ENCODE peak calls at places on chromosomes 1 and 21, in six cellular contexts. H is choroid plexus epithelial cell, W is AG10803, C is cardiac fibroblast, G is Panc1, L is left ventricle myocardium inferior. D is an unnamed sample.

GRCh38 chr1:47591801-47592200 is 154.0 kb downstream of the FOXD2 start:
- DNase-seq in H (no peak), W (no peak), C (no peak), G (no peak), L (no peak), D (no peak)

GRCh38 chr1:60547821-60548220 is 474.3 kb upstream of the C1orf87 start:
- DNase-seq in H (no peak), W (no peak), C (no peak), G (no peak), L (no peak), D (no peak)

GRCh38 chr21:33640697-33641338 is 723 bp downstream of the CRYZL1 start:
- DNase-seq in H (peak), W (peak), C (peak), G (no peak), L (no peak), D (no peak)

GRCh38 chr1:201826830-201827229 is 2.1 kb upstream of the IPO9 start:
- DNase-seq in H (peak), W (peak), C (peak), G (no peak), L (no peak), D (peak)

GRCh38 chr1:204920511-204920910 is 49.8 kb downstream of the NFASC start:
- DNase-seq in H (no peak), W (no peak), C (no peak), G (no peak), L (no peak), D (no peak)

GRCh38 chr1:199759268-199759724 is 268.2 kb upstream of the NR5A2 start:
- DNase-seq in H (peak), W (no peak), C (peak), G (no peak), L (no peak), D (peak)

GRCh38 chr1:105730701-105731100 is 1325.8 kb upstream of the PRMT6 start:
- DNase-seq in H (no peak), W (no peak), C (no peak), G (no peak), L (no peak), D (peak)

GRCh38 chr21:16113052-16113715 is 383.4 kb downstream of the USP25 start:
- DNase-seq in H (peak), W (peak), C (peak), G (no peak), L (no peak), D (peak)

GRCh38 chr21:34065015-34065414 is 8.4 kb upstream of the MRPS6 start:
- DNase-seq in H (no peak), W (peak), C (no peak), G (no peak), L (no peak), D (peak)

GRCh38 chr1:220789532-220790147 is 2.9 kb downstream of the MTARC1 start:
- DNase-seq in H (peak), W (peak), C (no peak), G (no peak), L (no peak), D (no peak)

GRCh38 chr1:236284291-236284711 is 2.5 kb upstream of the ERO1B start:
- DNase-seq in H (no peak), W (no peak), C (no peak), G (no peak), L (no peak), D (no peak)

GRCh38 chr1:108777839-108778238 is 31.4 kb downstream of the STXBP3 start:
- DNase-seq in H (no peak), W (no peak), C (no peak), G (no peak), L (no peak), D (no peak)

GRCh38 chr1:175317309-175317708 is 124.7 kb upstream of the KIAA0040 start:
- DNase-seq in H (peak), W (no peak), C (peak), G (no peak), L (no peak), D (no peak)

GRCh38 chr1:40945491-40945973 is 34.0 kb upstream of the CTPS1 start:
- DNase-seq in H (peak), W (no peak), C (peak), G (no peak), L (no peak), D (peak)

GRCh38 chr21:29504751-29505321 is 206.1 kb downstream of the BACH1 start:
- DNase-seq in H (peak), W (peak), C (peak), G (no peak), L (no peak), D (peak)

GRCh38 chr1:41902125-41902524 is 16.6 kb downstream of the HIVEP3 start:
- DNase-seq in H (peak), W (peak), C (peak), G (no peak), L (no peak), D (peak)

GRCh38 chr1:171243878-171244277 is 4.4 kb upstream of the FMO1 start:
- DNase-seq in H (no peak), W (no peak), C (no peak), G (no peak), L (no peak), D (no peak)

GRCh38 chr1:25031601-25031965 is 101.5 kb upstream of the RUNX3 start:
- DNase-seq in H (no peak), W (no peak), C (no peak), G (no peak), L (no peak), D (no peak)

GRCh38 chr1:210882414-210883221 is 251.3 kb downstream of the KCNH1 start:
- DNase-seq in H (peak), W (peak), C (peak), G (no peak), L (no peak), D (no peak)

GRCh38 chr1:195806060-195806459 is 802.2 kb downstream of the KCNT2 start:
- DNase-seq in H (peak), W (no peak), C (no peak), G (no peak), L (no peak), D (no peak)

GRCh38 chr1:195799016-195799415 is 809.2 kb downstream of the KCNT2 start:
- DNase-seq in H (no peak), W (no peak), C (no peak), G (no peak), L (no peak), D (no peak)

DNA sequence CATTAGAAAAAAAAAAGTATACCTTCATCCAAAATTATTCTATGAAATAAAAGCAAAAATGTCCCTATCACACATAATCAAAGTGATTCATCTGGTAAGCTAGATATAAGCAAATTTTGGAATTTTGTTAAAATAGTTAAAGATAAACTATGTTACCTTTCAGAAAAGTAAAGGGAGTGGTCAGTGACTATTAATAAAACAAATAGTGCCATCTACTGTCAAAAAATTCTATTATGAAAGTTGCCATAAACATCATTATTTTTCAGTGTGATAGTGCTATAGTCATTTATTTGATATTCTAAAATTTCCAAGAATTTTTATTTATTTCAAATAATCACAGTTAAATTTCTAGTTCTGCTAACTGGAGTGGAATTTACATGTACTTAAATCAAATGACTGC is 803.7 kb downstream of the KCNT2 start:
- DNase-seq in H (no peak), W (no peak), C (no peak), G (no peak), L (no peak), D (no peak)
- TF ChIP-seq CTCF in H (peak), W (no peak), C (no peak), G (no peak), L (no peak), D (no peak)

GRCh38 chr21:39168800-39169199 is 14.5 kb downstream of the PSMG1 start:
- DNase-seq in H (no peak), W (peak), C (no peak), G (no peak), L (no peak), D (no peak)

GRCh38 chr21:39161064-39161463 is 22.2 kb downstream of the PSMG1 start:
- DNase-seq in H (no peak), W (no peak), C (no peak), G (no peak), L (no peak), D (no peak)

GRCh38 chr21:39159342-39160063 is 23.7 kb downstream of the PSMG1 start:
- DNase-seq in H (peak), W (no peak), C (peak), G (no peak), L (no peak), D (peak)

GRCh38 chr21:39169906-39170305 is 13.3 kb downstream of the PSMG1 start:
- DNase-seq in H (no peak), W (no peak), C (no peak), G (no peak), L (no peak), D (no peak)

GRCh38 chr21:39164523-39164922 is 18.7 kb downstream of the PSMG1 start:
- DNase-seq in H (no peak), W (no peak), C (no peak), G (no peak), L (no peak), D (no peak)
- H3K4me3 ChIP-seq in H (no peak), W (no peak), C (no peak), G (no peak), L (no peak), D (no peak)

GRCh38 chr1:93722081-93723031 is 40.7 kb upstream of the BCAR3 start:
- DNase-seq in H (no peak), W (no peak), C (peak), G (no peak), L (peak), D (no peak)
- TF ChIP-seq CTCF in H (peak), W (no peak), C (no peak), G (no peak), L (peak), D (no peak)

DNA sequence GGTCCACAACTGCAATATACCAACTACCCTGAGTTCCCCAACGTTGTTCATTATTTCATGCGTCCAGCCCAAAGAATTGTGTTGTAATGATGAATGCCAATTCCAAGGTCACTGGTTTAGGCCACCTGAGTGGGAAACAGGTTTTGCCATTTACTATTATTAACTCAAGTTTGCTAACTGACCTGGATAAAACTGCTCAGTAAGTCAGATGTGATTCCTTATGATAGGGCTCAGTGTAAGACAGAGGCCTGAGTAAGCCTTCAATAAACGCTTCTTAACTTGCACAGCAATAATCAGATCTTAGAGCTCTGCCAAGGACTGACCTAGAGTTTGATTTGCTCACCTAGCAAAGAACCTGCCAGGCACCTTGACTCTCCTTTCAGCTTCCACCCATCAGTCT is 10.0 kb downstream of the PUM1 start:
- DNase-seq in H (no peak), W (no peak), C (no peak), G (no peak), L (no peak), D (no peak)
- H3K4me3 ChIP-seq in H (no peak), W (no peak), C (no peak), G (no peak), L (no peak), D (no peak)

GRCh38 chr1:110513511-110513910 is 5.5 kb downstream of the KCNA10 start:
- DNase-seq in H (peak), W (no peak), C (no peak), G (no peak), L (no peak), D (no peak)
- TF ChIP-seq CTCF in H (no peak), W (no peak), C (no peak), G (no peak), L (no peak), D (no peak)

GRCh38 chr1:34250342-34250741 is 73.6 kb downstream of the C1orf94 start:
- DNase-seq in H (no peak), W (no peak), C (no peak), G (no peak), L (no peak), D (no peak)
- H3K4me3 ChIP-seq in H (no peak), W (no peak), C (no peak), G (no peak), L (no peak), D (no peak)

GRCh38 chr1:65949933-65950332 is 157.2 kb downstream of the PDE4B start:
- DNase-seq in H (no peak), W (no peak), C (no peak), G (no peak), L (no peak), D (no peak)
- TF ChIP-seq CTCF in H (no peak), W (no peak), C (no peak), G (no peak), L (no peak), D (no peak)

GRCh38 chr1:169111472-169111871 is 5.0 kb downstream of the ATP1B1 start:
- DNase-seq in H (no peak), W (no peak), C (no peak), G (no peak), L (no peak), D (no peak)

GRCh38 chr1:169109561-169110134 is 3.2 kb downstream of the ATP1B1 start:
- DNase-seq in H (peak), W (peak), C (peak), G (peak), L (peak), D (peak)

GRCh38 chr1:169110265-169110664 is 3.8 kb downstream of the ATP1B1 start:
- DNase-seq in H (no peak), W (no peak), C (no peak), G (no peak), L (no peak), D (no peak)

GRCh38 chr1:169112241-169112640 is 5.8 kb downstream of the ATP1B1 start:
- DNase-seq in H (peak), W (no peak), C (peak), G (no peak), L (no peak), D (peak)

GRCh38 chr1:169110691-169111447 is 4.4 kb downstream of the ATP1B1 start:
- DNase-seq in H (peak), W (no peak), C (peak), G (no peak), L (no peak), D (peak)
- H3K4me3 ChIP-seq in H (no peak), W (no peak), C (no peak), G (peak), L (peak), D (no peak)

DNA sequence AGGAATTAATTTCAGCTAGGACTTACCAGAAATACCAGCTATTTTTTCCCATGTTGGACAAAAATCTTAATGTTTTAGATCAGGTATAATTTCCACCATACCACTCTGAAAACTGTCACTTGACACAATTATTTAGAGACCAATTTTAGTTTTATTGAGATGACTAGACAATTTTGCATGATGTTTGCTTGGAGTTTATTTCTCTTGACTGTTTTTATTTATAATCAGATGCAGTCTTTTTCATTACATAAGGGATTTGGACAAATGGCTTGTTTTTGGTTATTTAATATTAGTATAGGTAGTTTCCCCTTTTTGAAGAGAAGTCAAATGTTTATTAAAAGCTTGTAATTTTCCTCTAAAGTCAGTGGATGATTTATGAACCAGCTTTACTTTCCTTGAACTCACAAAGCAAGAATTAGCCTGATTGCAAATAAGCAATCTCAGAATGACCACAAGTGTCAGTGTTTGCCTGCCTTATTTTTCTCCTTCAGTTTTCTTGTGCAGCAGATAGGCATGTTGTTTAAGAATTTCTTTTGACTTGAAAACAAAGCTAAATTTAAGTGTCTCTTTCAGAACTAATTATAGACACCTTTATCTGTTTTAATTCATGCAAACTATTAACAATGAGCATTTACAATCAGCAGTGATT is 3.8 kb upstream of the B3GALT2 start:
- DNase-seq in H (peak), W (peak), C (peak), G (no peak), L (no peak), D (no peak)
- TF ChIP-seq CTCF in H (peak), W (peak), C (peak), G (no peak), L (peak), D (peak)

GRCh38 chr1:219155140-219155539 is 18.5 kb upstream of the LYPLAL1 start:
- DNase-seq in H (peak), W (peak), C (peak), G (no peak), L (no peak), D (no peak)

GRCh38 chr1:219163401-219163954 is 10.2 kb upstream of the LYPLAL1 start:
- DNase-seq in H (no peak), W (no peak), C (no peak), G (no peak), L (no peak), D (no peak)

GRCh38 chr1:219160942-219161341 is 12.7 kb upstream of the LYPLAL1 start:
- DNase-seq in H (peak), W (no peak), C (peak), G (no peak), L (no peak), D (no peak)

GRCh38 chr1:219161371-219161975 is 12.2 kb upstream of the LYPLAL1 start:
- DNase-seq in H (no peak), W (no peak), C (peak), G (no peak), L (no peak), D (no peak)

GRCh38 chr1:219159946-219160645 is 13.6 kb upstream of the LYPLAL1 start:
- DNase-seq in H (no peak), W (peak), C (peak), G (no peak), L (no peak), D (peak)
- H3K4me3 ChIP-seq in H (no peak), W (no peak), C (no peak), G (no peak), L (no peak), D (no peak)

D was measured in foreskin fibroblast.